ENCODE peak calls at places on chromosome 3, in nine cellular contexts. P is posterior cingulate gyrus; X is psoas muscle; K is right atrium auricular region; D is esophagus squamous epithelium; T is stimulated activated naive B cell treated with anti-CD40 and anti-IgM and Interleukin-4, amounts not matched to agents 10 μg/mL and 1 μg/mL and 100 μg/mL, for 72 hours; R is MM.1S; Q is activated CD8-positive, alpha-beta memory T cell treated with anti-CD3 and anti-CD28 coated beads, Interleukin-2, amount 50 U/mL, for 4 hours; F is HCT116. C is an unnamed sample.

GRCh38 chr3:194573680-194574437 is 59.4 kb downstream of the TMEM44 start:
- DNase-seq in P (no peak), X (peak), K (no peak), D (no peak), T (peak), R (peak), Q (no peak), F (no peak), C (no peak)

GRCh38 chr3:23202203-23202920 is 765 bp upstream of the UBE2E2 start:
- DNase-seq in P (no peak), X (no peak), K (peak), D (no peak), T (peak), R (no peak), Q (no peak), F (no peak), C (peak)

GRCh38 chr3:124587053-124587408 is 143.2 kb upstream of the UMPS start:
- DNase-seq in P (no peak), X (no peak), K (no peak), D (no peak), T (no peak), R (no peak), Q (no peak), F (no peak), C (no peak)

GRCh38 chr3:101836907-101837598 is 12.3 kb upstream of the NFKBIZ start:
- DNase-seq in P (no peak), X (no peak), K (no peak), D (no peak), T (no peak), R (no peak), Q (no peak), F (no peak), C (peak)

GRCh38 chr3:197308591-197308990 is 10.2 kb upstream of the DLG1 start:
- DNase-seq in P (no peak), X (no peak), K (no peak), D (no peak), T (no peak), R (no peak), Q (no peak), F (no peak), C (peak)

GRCh38 chr3:121661376-121661775 is 673 bp upstream of the HCLS1 start:
- DNase-seq in P (no peak), X (no peak), K (no peak), D (no peak), T (no peak), R (peak), Q (no peak), F (no peak), C (peak)

GRCh38 chr3:194287392-194287791 is 63.7 kb downstream of the CPN2 start:
- DNase-seq in P (no peak), X (no peak), K (no peak), D (no peak), T (no peak), R (no peak), Q (no peak), F (no peak), C (no peak)

GRCh38 chr3:115022214-115022613 is 124.9 kb downstream of the ZBTB20 start:
- DNase-seq in P (no peak), X (no peak), K (no peak), D (no peak), T (no peak), R (no peak), Q (no peak), F (no peak), C (no peak)

GRCh38 chr3:186097317-186097662 is 11.6 kb downstream of the ETV5 start:
- DNase-seq in P (no peak), X (no peak), K (no peak), D (no peak), T (no peak), R (no peak), Q (no peak), F (no peak), C (no peak)